ENCODE peak calls at places on chromosomes 5 and 9, in seven cellular contexts. I, E, V, T, Q, K and R are unnamed samples.

GRCh38 chr5:67306997-67307580 is 110.5 kb upstream of the CD180 start:
- ATAC-seq in I (no peak), E (peak), V (peak), T (no peak), Q (no peak), K (no peak), R (no peak)

GRCh38 chr9:82170079-82170662 is 181.6 kb downstream of the SPATA31D1 start:
- ATAC-seq in I (no peak), E (no peak), V (no peak), T (no peak), Q (no peak), K (no peak), R (peak)

GRCh38 chr9:87322840-87323635 is 174.6 kb upstream of the DAPK1 start:
- ATAC-seq in I (no peak), E (no peak), V (peak), T (no peak), Q (no peak), K (no peak), R (peak)

GRCh38 chr5:132074772-132075718 is 1.5 kb downstream of the CSF2 start:
- ATAC-seq in I (peak), E (no peak), V (no peak), T (peak), Q (no peak), K (no peak), R (no peak)

GRCh38 chr9:98516897-98517503 is 191.7 kb downstream of the GABBR2 start:
- ATAC-seq in I (no peak), E (no peak), V (no peak), T (no peak), Q (no peak), K (no peak), R (no peak)

GRCh38 chr5:173472164-173472563 is 143.9 kb upstream of the STC2 start:
- ATAC-seq in I (peak), E (peak), V (peak), T (no peak), Q (peak), K (peak), R (peak)

GRCh38 chr5:132458651-132459030 is 31.9 kb downstream of the IRF1 start:
- ATAC-seq in I (no peak), E (no peak), V (no peak), T (peak), Q (no peak), K (no peak), R (peak)

GRCh38 chr5:74212336-74212735 is 428.2 kb downstream of the ENC1 start:
- ATAC-seq in I (peak), E (no peak), V (no peak), T (no peak), Q (no peak), K (no peak), R (peak)

GRCh38 chr5:154203798-154204578 is 13.5 kb downstream of the GALNT10 start:
- ATAC-seq in I (no peak), E (no peak), V (no peak), T (no peak), Q (no peak), K (no peak), R (no peak)

GRCh38 chr5:83513491-83513890 is 41.9 kb downstream of the VCAN start:
- ATAC-seq in I (no peak), E (no peak), V (no peak), T (no peak), Q (no peak), K (no peak), R (peak)

GRCh38 chr5:99929067-99929805 is 605.9 kb upstream of the FAM174A start:
- ATAC-seq in I (no peak), E (no peak), V (peak), T (no peak), Q (no peak), K (no peak), R (no peak)

GRCh38 chr5:57738306-57738705 is 255.7 kb upstream of the ACTBL2 start:
- ATAC-seq in I (no peak), E (no peak), V (no peak), T (no peak), Q (no peak), K (no peak), R (peak)

GRCh38 chr9:4574657-4575243 is 84.5 kb downstream of the SLC1A1 start:
- ATAC-seq in I (no peak), E (no peak), V (no peak), T (peak), Q (no peak), K (no peak), R (no peak)

GRCh38 chr5:23820764-23821471 is 313.5 kb downstream of the PRDM9 start:
- ATAC-seq in I (no peak), E (no peak), V (no peak), T (no peak), Q (peak), K (peak), R (peak)

GRCh38 chr9:125133403-125134316 is 9.7 kb downstream of the SCAI start:
- ATAC-seq in I (no peak), E (no peak), V (no peak), T (peak), Q (no peak), K (no peak), R (no peak)

GRCh38 chr5:32500206-32500605 is 55.7 kb upstream of the ZFR start:
- ATAC-seq in I (no peak), E (no peak), V (no peak), T (no peak), Q (no peak), K (no peak), R (no peak)

GRCh38 chr5:133423618-133424282 is 188.6 kb downstream of the FSTL4 start:
- ATAC-seq in I (peak), E (peak), V (peak), T (peak), Q (peak), K (peak), R (peak)

GRCh38 chr5:42655982-42656660 is 100.5 kb upstream of the CCDC152 start:
- ATAC-seq in I (no peak), E (peak), V (peak), T (no peak), Q (peak), K (no peak), R (no peak)